ENCODE peak calls at places on chromosomes 1 and 21, in ten cellular contexts. C is stomach, N is HCT116, P is sigmoid colon, Y is spleen, G is GM12891, Z is GM12892, E is breast epithelium, M is suprapubic skin, J is vagina. V is an unnamed sample.

GRCh38 chr1:208247696-208248095 is 3.5 kb upstream of the PLXNA2 start:
- DNase-seq in C (no peak), N (no peak), P (no peak), Y (no peak), G (no peak), Z (no peak), E (no peak), M (no peak), J (no peak), V (no peak)

GRCh38 chr1:51234721-51235425 is 1.2 kb upstream of the RNF11 start:
- DNase-seq in C (peak), N (no peak), P (peak), Y (peak), G (peak), Z (peak), E (peak), M (peak), J (no peak), V (peak)

GRCh38 chr1:172513480-172513879 is 19.5 kb upstream of the SUCO start:
- DNase-seq in C (no peak), N (no peak), P (no peak), Y (no peak), G (no peak), Z (no peak), E (no peak), M (no peak), J (no peak), V (no peak)

GRCh38 chr21:38989745-38990423 is 184.2 kb downstream of the ETS2 start:
- DNase-seq in C (peak), N (no peak), P (peak), Y (no peak), G (no peak), Z (no peak), E (no peak), M (no peak), J (no peak), V (no peak)

GRCh38 chr1:198197285-198197684 is 40.5 kb downstream of the NEK7 start:
- DNase-seq in C (no peak), N (no peak), P (no peak), Y (no peak), G (no peak), Z (no peak), E (no peak), M (no peak), J (no peak), V (no peak)

GRCh38 chr1:40980453-40981121 is 1.1 kb downstream of the CTPS1 start:
- DNase-seq in C (peak), N (no peak), P (no peak), Y (no peak), G (peak), Z (peak), E (no peak), M (peak), J (no peak), V (no peak)

GRCh38 chr1:204201651-204202050 is 5.4 kb upstream of the KISS1 start:
- DNase-seq in C (no peak), N (no peak), P (no peak), Y (peak), G (no peak), Z (no peak), E (no peak), M (peak), J (no peak), V (no peak)

GRCh38 chr21:28229811-28230210 is 762.9 kb downstream of the LTN1 start:
- DNase-seq in C (no peak), N (no peak), P (no peak), Y (no peak), G (no peak), Z (no peak), E (no peak), M (no peak), J (no peak), V (no peak)

GRCh38 chr1:117580436-117580835 is 25.4 kb upstream of the TENT5C start:
- DNase-seq in C (no peak), N (no peak), P (no peak), Y (no peak), G (no peak), Z (no peak), E (no peak), M (no peak), J (no peak), V (no peak)

GRCh38 chr21:43301424-43302355 is 125.2 kb downstream of the SIK1 start:
- DNase-seq in C (no peak), N (no peak), P (no peak), Y (peak), G (no peak), Z (no peak), E (no peak), M (no peak), J (no peak), V (no peak)

GRCh38 chr21:39593522-39593921 is 19.2 kb upstream of the B3GALT5 start:
- DNase-seq in C (no peak), N (no peak), P (no peak), Y (no peak), G (no peak), Z (no peak), E (no peak), M (no peak), J (no peak), V (no peak)

GRCh38 chr1:183932412-183932811 is 105.1 kb downstream of the COLGALT2 start:
- DNase-seq in C (peak), N (no peak), P (peak), Y (no peak), G (no peak), Z (no peak), E (no peak), M (peak), J (no peak), V (no peak)

GRCh38 chr1:202680586-202681352 is 29.5 kb downstream of the SYT2 start:
- DNase-seq in C (no peak), N (no peak), P (no peak), Y (peak), G (no peak), Z (no peak), E (no peak), M (no peak), J (no peak), V (no peak)

GRCh38 chr1:109632671-109633346 is 13.2 kb downstream of the AMPD2 start:
- DNase-seq in C (peak), N (no peak), P (no peak), Y (no peak), G (no peak), Z (no peak), E (no peak), M (no peak), J (peak), V (peak)

GRCh38 chr1:31441970-31442647 is 29.1 kb downstream of the SERINC2 start:
- DNase-seq in C (no peak), N (no peak), P (no peak), Y (no peak), G (no peak), Z (no peak), E (no peak), M (peak), J (no peak), V (no peak)

GRCh38 chr1:93844262-93845045 is 34.6 kb downstream of the DNTTIP2 start:
- DNase-seq in C (peak), N (peak), P (peak), Y (no peak), G (peak), Z (no peak), E (no peak), M (no peak), J (no peak), V (peak)

GRCh38 chr1:81921344-81921743 is 120.6 kb downstream of the ADGRL2 start:
- DNase-seq in C (no peak), N (no peak), P (no peak), Y (no peak), G (no peak), Z (no peak), E (no peak), M (no peak), J (no peak), V (no peak)

GRCh38 chr1:41862411-41863221 is 56.1 kb downstream of the HIVEP3 start:
- DNase-seq in C (no peak), N (peak), P (no peak), Y (no peak), G (no peak), Z (no peak), E (no peak), M (no peak), J (no peak), V (no peak)

GRCh38 chr1:57072775-57073174 is 107.0 kb upstream of the C8B start:
- DNase-seq in C (no peak), N (no peak), P (no peak), Y (no peak), G (no peak), Z (no peak), E (no peak), M (no peak), J (no peak), V (no peak)

GRCh38 chr1:45954401-45954847 is 151.0 kb downstream of the MAST2 start:
- DNase-seq in C (no peak), N (peak), P (no peak), Y (no peak), G (no peak), Z (no peak), E (no peak), M (no peak), J (no peak), V (no peak)

GRCh38 chr1:218429301-218429700 is 84.2 kb downstream of the TGFB2 start:
- DNase-seq in C (no peak), N (no peak), P (no peak), Y (no peak), G (no peak), Z (no peak), E (no peak), M (no peak), J (no peak), V (no peak)

GRCh38 chr1:222416001-222416791 is 131.7 kb downstream of the HHIPL2 start:
- DNase-seq in C (no peak), N (no peak), P (no peak), Y (no peak), G (no peak), Z (no peak), E (no peak), M (no peak), J (no peak), V (no peak)

GRCh38 chr1:28508435-28508754 is 2.6 kb downstream of the RCC1 start:
- DNase-seq in C (no peak), N (no peak), P (no peak), Y (no peak), G (no peak), Z (no peak), E (no peak), M (no peak), J (no peak), V (no peak)

GRCh38 chr1:173444757-173445156 is 32.4 kb upstream of the PRDX6 start:
- DNase-seq in C (no peak), N (no peak), P (no peak), Y (no peak), G (no peak), Z (no peak), E (no peak), M (no peak), J (no peak), V (no peak)

GRCh38 chr1:38500352-38500751 is 359.2 kb downstream of the RRAGC start:
- DNase-seq in C (no peak), N (no peak), P (no peak), Y (no peak), G (no peak), Z (no peak), E (no peak), M (no peak), J (no peak), V (no peak)

GRCh38 chr1:3023994-3024393 is 2.7 kb downstream of the ACTRT2 start:
- DNase-seq in C (no peak), N (no peak), P (peak), Y (no peak), G (no peak), Z (no peak), E (peak), M (no peak), J (no peak), V (no peak)

GRCh38 chr1:17232759-17233661 is 15.9 kb upstream of the PADI3 start:
- DNase-seq in C (no peak), N (peak), P (no peak), Y (no peak), G (no peak), Z (no peak), E (no peak), M (no peak), J (no peak), V (no peak)

GRCh38 chr1:14106679-14107313 is 406.8 kb downstream of the PRDM2 start:
- DNase-seq in C (no peak), N (no peak), P (no peak), Y (no peak), G (no peak), Z (no peak), E (no peak), M (no peak), J (no peak), V (peak)

GRCh38 chr1:39901486-39902120 is at the start of gene MYCL:
- DNase-seq in C (peak), N (peak), P (peak), Y (peak), G (peak), Z (peak), E (peak), M (peak), J (no peak), V (no peak)

GRCh38 chr21:31634993-31635392 is 24.5 kb upstream of the SOD1 start:
- DNase-seq in C (no peak), N (no peak), P (no peak), Y (no peak), G (no peak), Z (no peak), E (no peak), M (no peak), J (no peak), V (no peak)

DNA sequence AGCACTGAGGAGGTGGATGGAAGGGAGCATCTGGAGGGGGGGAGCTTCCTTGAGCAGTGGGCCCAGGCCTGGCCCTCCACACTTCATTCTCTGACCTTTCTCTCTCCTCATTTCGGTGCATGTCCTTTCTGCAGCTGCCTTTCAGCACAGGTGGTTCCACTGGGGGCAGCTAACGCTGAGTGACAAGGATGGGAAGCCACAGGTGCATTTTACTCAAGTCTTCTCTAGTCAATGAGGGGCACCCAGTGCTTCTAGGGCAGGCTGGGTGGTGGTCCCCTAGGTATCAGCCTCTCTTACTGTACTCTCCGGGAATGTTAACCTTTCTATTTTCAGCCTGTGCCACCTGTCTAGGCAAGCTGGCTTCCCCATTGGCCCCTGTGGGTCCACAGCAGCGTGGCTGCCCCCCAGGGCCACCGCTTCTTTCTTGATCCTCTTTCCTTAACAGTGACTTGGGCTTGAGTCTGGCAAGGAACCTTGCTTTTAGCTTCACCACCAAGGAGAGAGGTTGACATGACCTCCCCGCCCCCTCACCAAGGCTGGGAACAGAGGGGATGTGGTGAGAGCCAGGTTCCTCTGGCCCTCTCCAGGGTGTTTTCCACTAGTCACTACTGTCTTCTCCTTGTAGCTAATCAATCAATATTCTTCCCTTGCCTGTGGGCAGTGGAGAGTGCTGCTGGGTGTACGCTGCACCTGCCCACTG is 43.2 kb downstream of the YARS1 start:
- DNase-seq in C (no peak), N (no peak), P (no peak), Y (no peak), G (no peak), Z (no peak), E (no peak), M (peak), J (no peak), V (no peak)
- TF ChIP-seq POLR2AphosphoS5 in C (no peak), N (peak), P (no peak), Y (no peak), G (peak), Z (peak), E (no peak), M (no peak), J (no peak), V (no peak)

GRCh38 chr1:229133151-229133550 is 137.8 kb upstream of the RAB4A start:
- DNase-seq in C (no peak), N (no peak), P (no peak), Y (no peak), G (no peak), Z (no peak), E (no peak), M (no peak), J (no peak), V (no peak)

GRCh38 chr1:229132106-229132443 is 138.8 kb upstream of the RAB4A start:
- DNase-seq in C (no peak), N (no peak), P (no peak), Y (no peak), G (no peak), Z (no peak), E (no peak), M (no peak), J (no peak), V (no peak)

GRCh38 chr1:229132706-229133105 is 138.2 kb upstream of the RAB4A start:
- DNase-seq in C (no peak), N (no peak), P (no peak), Y (no peak), G (no peak), Z (no peak), E (no peak), M (no peak), J (no peak), V (no peak)

GRCh38 chr1:229130028-229130668 is 140.8 kb upstream of the RAB4A start:
- DNase-seq in C (peak), N (no peak), P (peak), Y (no peak), G (no peak), Z (no peak), E (no peak), M (no peak), J (no peak), V (no peak)

DNA sequence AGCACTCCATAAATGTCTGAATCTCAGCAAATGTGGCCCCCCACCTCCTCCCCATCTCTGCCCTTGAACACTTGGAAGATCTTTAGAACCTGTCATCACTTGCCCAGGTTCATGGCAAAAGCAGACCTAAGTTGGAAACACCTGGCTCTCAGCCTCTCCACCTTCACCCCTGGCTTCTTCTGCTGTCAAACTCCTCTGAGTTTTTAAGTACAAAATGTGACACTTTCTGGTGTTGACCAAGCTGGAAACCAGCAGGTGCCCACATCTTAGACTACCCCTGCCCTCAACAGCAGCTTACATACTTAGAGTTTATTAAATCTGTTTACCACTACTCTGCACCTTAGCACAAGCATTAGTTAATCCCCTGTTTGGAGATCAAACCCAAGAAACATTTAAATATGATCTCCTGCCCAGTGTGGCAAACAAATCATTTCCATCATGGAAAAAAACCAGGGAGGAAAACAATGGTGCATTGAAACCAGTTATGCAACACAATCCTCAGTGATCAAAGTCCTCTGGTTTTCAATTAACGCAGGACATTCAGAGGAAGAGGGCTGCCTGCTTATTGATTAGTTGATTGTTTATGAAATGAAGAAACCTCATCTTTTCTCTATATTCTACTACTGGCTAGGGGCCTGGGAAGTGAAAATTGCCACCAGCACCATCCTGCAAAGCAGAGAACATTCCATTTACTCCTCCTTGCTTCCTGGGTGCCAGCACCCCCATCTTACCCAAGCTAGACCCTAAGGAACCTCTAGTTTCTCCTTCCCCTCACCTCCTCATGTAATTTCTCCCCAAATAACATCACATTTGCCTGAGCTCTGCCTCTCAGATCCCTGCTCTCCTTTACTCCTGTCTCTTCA is 139.4 kb upstream of the RAB4A start:
- DNase-seq in C (no peak), N (no peak), P (no peak), Y (no peak), G (no peak), Z (no peak), E (no peak), M (no peak), J (no peak), V (no peak)
- TF ChIP-seq POLR2A in C (no peak), N (no peak), P (no peak), Y (no peak), G (no peak), Z (no peak), E (no peak), M (no peak), J (no peak), V (no peak)

DNA sequence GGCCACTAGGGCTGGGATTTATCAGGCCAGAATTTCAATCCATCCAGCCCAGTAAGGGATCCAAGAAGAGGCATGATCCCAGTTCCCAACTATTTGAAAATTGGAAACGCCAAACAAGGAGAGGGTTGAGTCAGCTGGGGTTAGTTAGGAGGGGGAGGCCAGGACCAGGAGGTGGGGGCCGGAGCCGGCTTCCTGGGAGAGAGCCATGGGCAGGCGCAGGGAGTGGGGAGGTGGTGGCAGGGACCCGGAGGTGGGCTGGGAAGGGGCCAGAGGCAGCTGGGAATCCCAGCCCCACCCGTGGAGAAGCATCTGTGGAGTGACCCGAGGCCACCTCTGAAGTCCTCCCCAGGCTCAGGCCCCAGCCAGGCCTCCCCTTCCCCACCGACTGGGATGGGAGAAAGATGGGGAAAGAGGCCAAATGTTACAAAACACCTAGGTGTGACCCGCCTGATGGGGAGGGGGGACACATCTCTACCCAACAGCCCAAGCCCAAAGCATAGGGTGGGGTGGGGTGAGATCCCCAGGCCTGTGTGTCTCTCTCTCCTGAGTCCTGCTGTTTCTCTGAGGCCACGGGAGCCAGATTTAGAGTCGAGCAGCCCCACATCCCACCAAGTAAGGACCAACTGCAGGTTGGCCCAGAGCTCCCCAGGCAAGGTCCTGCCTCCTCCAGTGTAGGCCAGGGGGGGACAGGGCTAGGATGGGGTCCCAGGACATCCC is 10.1 kb downstream of the HSPG2 start:
- DNase-seq in C (no peak), N (no peak), P (peak), Y (no peak), G (no peak), Z (no peak), E (no peak), M (no peak), J (no peak), V (no peak)
- TF ChIP-seq POLR2AphosphoS5 in C (peak), N (no peak), P (peak), Y (no peak), G (no peak), Z (no peak), E (peak), M (peak), J (peak), V (no peak)

GRCh38 chr1:154627247-154628121 is 19.5 kb upstream of the ADAR start:
- DNase-seq in C (peak), N (peak), P (peak), Y (peak), G (peak), Z (peak), E (peak), M (peak), J (no peak), V (peak)
- TF ChIP-seq POLR2A in C (no peak), N (no peak), P (no peak), Y (no peak), G (peak), Z (peak), E (no peak), M (no peak), J (no peak), V (no peak)

GRCh38 chr1:32868806-32869455 is 1.8 kb downstream of the FNDC5 start:
- DNase-seq in C (no peak), N (no peak), P (no peak), Y (no peak), G (no peak), Z (no peak), E (no peak), M (no peak), J (peak), V (no peak)
- TF ChIP-seq POLR2AphosphoS5 in C (no peak), N (no peak), P (no peak), Y (no peak), G (no peak), Z (no peak), E (no peak), M (no peak), J (no peak), V (no peak)